ENCODE peak calls at places on chromosomes 4 and X, in eight cellular contexts. One of them, this sample, is unnamed.

GRCh38 chrX:115679460-115679859 is 118.5 kb downstream of the PLS3 start:
- DNase-seq in mammary epithelial cell: peak; percentile 6
- DNase-seq in body of pancreas: no peak
- DNase-seq in lower leg skin: no peak
- DNase-seq in brain microvascular endothelial cell: peak; percentile 6
- DNase-seq in dorsolateral prefrontal cortex: no peak
- DNase-seq in OCI-LY7: no peak
- DNase-seq in cardiac muscle cell: peak; percentile 50
- DNase-seq in this sample: no peak

GRCh38 chr4:100631281-100631968 is 113.6 kb upstream of the EMCN start:
- DNase-seq in brain microvascular endothelial cell: no peak
- DNase-seq in lower leg skin: no peak
- DNase-seq in OCI-LY7: no peak
- DNase-seq in mammary epithelial cell: peak; percentile 6
- DNase-seq in cardiac muscle cell: no peak
- DNase-seq in body of pancreas: no peak
- DNase-seq in dorsolateral prefrontal cortex: no peak
- DNase-seq in this sample: no peak

GRCh38 chr4:6198768-6199343 is 1.5 kb downstream of the JAKMIP1 start:
- DNase-seq in brain microvascular endothelial cell: no peak
- DNase-seq in dorsolateral prefrontal cortex: no peak
- DNase-seq in cardiac muscle cell: peak; percentile 25
- DNase-seq in lower leg skin: peak; percentile 69
- DNase-seq in OCI-LY7: no peak
- DNase-seq in mammary epithelial cell: peak; percentile 5
- DNase-seq in body of pancreas: no peak
- DNase-seq in this sample: no peak

GRCh38 chrX:10570601-10571000 is 49.8 kb downstream of the MID1 start:
- DNase-seq in body of pancreas: no peak
- DNase-seq in lower leg skin: no peak
- DNase-seq in cardiac muscle cell: peak; percentile 37
- DNase-seq in dorsolateral prefrontal cortex: no peak
- DNase-seq in OCI-LY7: no peak
- DNase-seq in brain microvascular endothelial cell: no peak
- DNase-seq in mammary epithelial cell: no peak
- DNase-seq in this sample: no peak

GRCh38 chrX:70432936-70433847 is 10.1 kb downstream of the GDPD2 start:
- DNase-seq in lower leg skin: peak; percentile 54
- DNase-seq in body of pancreas: no peak
- DNase-seq in OCI-LY7: no peak
- DNase-seq in cardiac muscle cell: no peak
- DNase-seq in mammary epithelial cell: no peak
- DNase-seq in brain microvascular endothelial cell: no peak
- DNase-seq in dorsolateral prefrontal cortex: no peak
- DNase-seq in this sample: no peak

GRCh38 chr4:19776929-19777328 is 474.8 kb upstream of the SLIT2 start:
- DNase-seq in mammary epithelial cell: no peak
- DNase-seq in brain microvascular endothelial cell: no peak
- DNase-seq in OCI-LY7: no peak
- DNase-seq in lower leg skin: no peak
- DNase-seq in cardiac muscle cell: peak; percentile 37
- DNase-seq in dorsolateral prefrontal cortex: no peak
- DNase-seq in body of pancreas: no peak
- DNase-seq in this sample: no peak

GRCh38 chrX:120517936-120518335 is 42.8 kb downstream of the CUL4B start:
- DNase-seq in dorsolateral prefrontal cortex: no peak
- DNase-seq in brain microvascular endothelial cell: peak; percentile 52
- DNase-seq in mammary epithelial cell: peak; percentile 59
- DNase-seq in OCI-LY7: no peak
- DNase-seq in body of pancreas: no peak
- DNase-seq in lower leg skin: no peak
- DNase-seq in cardiac muscle cell: peak; percentile 52
- DNase-seq in this sample: peak; percentile 49

GRCh38 chrX:19440713-19441112 is 74.6 kb downstream of the MAP3K15 start:
- DNase-seq in lower leg skin: no peak
- DNase-seq in brain microvascular endothelial cell: peak; percentile 58
- DNase-seq in cardiac muscle cell: peak; percentile 82
- DNase-seq in OCI-LY7: no peak
- DNase-seq in body of pancreas: no peak
- DNase-seq in mammary epithelial cell: peak; percentile 49
- DNase-seq in dorsolateral prefrontal cortex: no peak
- DNase-seq in this sample: peak; percentile 0

GRCh38 chr4:1354983-1355275 is 7.9 kb downstream of the UVSSA start:
- DNase-seq in OCI-LY7: no peak
- DNase-seq in cardiac muscle cell: no peak
- DNase-seq in lower leg skin: no peak
- DNase-seq in dorsolateral prefrontal cortex: no peak
- DNase-seq in brain microvascular endothelial cell: no peak
- DNase-seq in mammary epithelial cell: no peak
- DNase-seq in body of pancreas: no peak
- DNase-seq in this sample: no peak

GRCh38 chr4:1357356-1358248 is 10.6 kb downstream of the UVSSA start:
- DNase-seq in OCI-LY7: no peak
- DNase-seq in dorsolateral prefrontal cortex: no peak
- DNase-seq in brain microvascular endothelial cell: no peak
- DNase-seq in body of pancreas: no peak
- DNase-seq in cardiac muscle cell: no peak
- DNase-seq in mammary epithelial cell: no peak
- DNase-seq in lower leg skin: no peak
- DNase-seq in this sample: no peak

GRCh38 chr4:1354136-1354982 is 7.4 kb downstream of the UVSSA start:
- DNase-seq in brain microvascular endothelial cell: no peak
- DNase-seq in dorsolateral prefrontal cortex: no peak
- DNase-seq in cardiac muscle cell: no peak
- DNase-seq in OCI-LY7: no peak
- DNase-seq in mammary epithelial cell: no peak
- DNase-seq in lower leg skin: no peak
- DNase-seq in body of pancreas: no peak
- DNase-seq in this sample: no peak

GRCh38 chr4:1355378-1355777 is 8.4 kb downstream of the UVSSA start:
- DNase-seq in body of pancreas: no peak
- DNase-seq in lower leg skin: no peak
- DNase-seq in mammary epithelial cell: no peak
- DNase-seq in cardiac muscle cell: no peak
- DNase-seq in OCI-LY7: no peak
- DNase-seq in brain microvascular endothelial cell: no peak
- DNase-seq in dorsolateral prefrontal cortex: no peak
- DNase-seq in this sample: no peak

DNA sequence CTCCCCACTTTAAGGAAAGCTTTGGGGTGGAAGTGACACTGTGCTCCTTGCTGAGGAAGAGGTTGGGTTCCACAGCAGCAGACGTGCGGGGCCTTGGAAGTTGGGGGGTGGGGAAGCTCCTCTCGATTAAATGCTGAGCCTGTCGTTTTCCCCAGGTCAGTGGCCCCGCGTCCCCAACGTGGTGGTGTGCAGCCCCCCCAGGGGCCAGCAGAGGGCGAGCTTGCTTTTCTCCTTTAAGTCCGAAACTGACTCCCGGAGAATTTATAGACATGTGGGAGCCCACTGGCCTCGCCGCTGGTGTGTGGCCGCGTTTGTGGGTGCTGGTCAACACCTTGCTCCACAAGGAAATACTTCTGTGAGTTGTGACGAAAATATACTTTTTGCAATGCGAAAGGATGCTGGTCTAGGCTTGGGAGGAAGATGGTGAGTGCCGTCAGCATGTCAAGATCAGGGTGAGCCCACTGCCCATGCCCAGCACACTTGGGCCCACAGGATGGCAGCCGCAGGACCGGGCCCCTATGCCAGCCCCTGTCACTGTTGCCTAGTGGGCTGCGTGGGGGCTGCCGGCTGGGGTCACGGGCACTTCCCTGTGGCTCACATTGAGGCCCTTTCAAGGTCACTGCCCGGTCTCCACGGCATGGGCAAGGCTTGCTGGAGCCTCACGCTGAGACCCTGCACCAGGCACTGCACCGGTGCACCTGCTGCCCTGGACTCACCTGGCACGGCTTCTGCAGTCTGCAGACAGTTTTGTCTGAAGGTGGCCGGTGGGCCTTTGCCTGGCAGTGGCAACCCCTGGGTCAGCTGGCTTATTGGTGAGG is 9.4 kb downstream of the UVSSA start:
- DNase-seq in dorsolateral prefrontal cortex: peak; percentile 70
- DNase-seq in mammary epithelial cell: peak; percentile 6
- DNase-seq in lower leg skin: no peak
- DNase-seq in OCI-LY7: peak; percentile 41
- DNase-seq in body of pancreas: peak; percentile 60
- DNase-seq in cardiac muscle cell: peak; percentile 67
- DNase-seq in brain microvascular endothelial cell: peak; percentile 41
- DNase-seq in this sample: no peak
- TF ChIP-seq CTCF in dorsolateral prefrontal cortex: peak; percentile 83
- TF ChIP-seq CTCF in mammary epithelial cell: peak; percentile 60
- TF ChIP-seq CTCF in lower leg skin: peak; percentile 39
- TF ChIP-seq CTCF in OCI-LY7: peak; percentile 81
- TF ChIP-seq CTCF in body of pancreas: peak; percentile 67
- TF ChIP-seq CTCF in cardiac muscle cell: peak; percentile 90
- TF ChIP-seq CTCF in brain microvascular endothelial cell: peak; percentile 96
- TF ChIP-seq CTCF in this sample: peak; percentile 87

GRCh38 chrX:21656587-21657317 is 1.4 kb downstream of the KLHL34 start:
- DNase-seq in lower leg skin: no peak
- DNase-seq in brain microvascular endothelial cell: no peak
- DNase-seq in dorsolateral prefrontal cortex: no peak
- DNase-seq in body of pancreas: no peak
- DNase-seq in cardiac muscle cell: no peak
- DNase-seq in OCI-LY7: no peak
- DNase-seq in mammary epithelial cell: no peak
- DNase-seq in this sample: no peak

GRCh38 chrX:21657318-21658151 is 595 bp downstream of the KLHL34 start:
- DNase-seq in lower leg skin: no peak
- DNase-seq in dorsolateral prefrontal cortex: no peak
- DNase-seq in mammary epithelial cell: no peak
- DNase-seq in cardiac muscle cell: no peak
- DNase-seq in brain microvascular endothelial cell: no peak
- DNase-seq in OCI-LY7: no peak
- DNase-seq in body of pancreas: no peak
- DNase-seq in this sample: no peak

GRCh38 chrX:21658152-21658737 is at the start of gene KLHL34:
- DNase-seq in OCI-LY7: no peak
- DNase-seq in brain microvascular endothelial cell: no peak
- DNase-seq in body of pancreas: no peak
- DNase-seq in cardiac muscle cell: no peak
- DNase-seq in dorsolateral prefrontal cortex: no peak
- DNase-seq in lower leg skin: no peak
- DNase-seq in mammary epithelial cell: no peak
- DNase-seq in this sample: no peak

GRCh38 chrX:21659320-21659719 is 1.2 kb upstream of the KLHL34 start:
- DNase-seq in cardiac muscle cell: no peak
- DNase-seq in brain microvascular endothelial cell: no peak
- DNase-seq in OCI-LY7: no peak
- DNase-seq in mammary epithelial cell: no peak
- DNase-seq in dorsolateral prefrontal cortex: no peak
- DNase-seq in lower leg skin: no peak
- DNase-seq in body of pancreas: no peak
- DNase-seq in this sample: no peak

GRCh38 chrX:21658746-21659145 is 616 bp upstream of the KLHL34 start:
- DNase-seq in dorsolateral prefrontal cortex: no peak
- DNase-seq in body of pancreas: no peak
- DNase-seq in OCI-LY7: no peak
- DNase-seq in lower leg skin: no peak
- DNase-seq in cardiac muscle cell: no peak
- DNase-seq in mammary epithelial cell: no peak
- DNase-seq in brain microvascular endothelial cell: no peak
- DNase-seq in this sample: no peak
- H3K4me3 ChIP-seq in dorsolateral prefrontal cortex: peak overlapping the region; percentile 35
- H3K4me3 ChIP-seq in body of pancreas: no peak overlapping the region
- H3K4me3 ChIP-seq in OCI-LY7: no peak overlapping the region
- H3K4me3 ChIP-seq in lower leg skin: no peak overlapping the region
- H3K4me3 ChIP-seq in cardiac muscle cell: peak overlapping the region; percentile 14
- H3K4me3 ChIP-seq in mammary epithelial cell: no peak overlapping the region
- H3K4me3 ChIP-seq in brain microvascular endothelial cell: peak overlapping the region; percentile 30
- H3K4me3 ChIP-seq in this sample: peak overlapping the region; percentile 23

GRCh38 chrX:49075347-49075746 is 1.5 kb upstream of the PRAF2 start:
- DNase-seq in body of pancreas: no peak
- DNase-seq in brain microvascular endothelial cell: no peak
- DNase-seq in OCI-LY7: no peak
- DNase-seq in lower leg skin: no peak
- DNase-seq in cardiac muscle cell: no peak
- DNase-seq in dorsolateral prefrontal cortex: no peak
- DNase-seq in mammary epithelial cell: no peak
- DNase-seq in this sample: no peak

GRCh38 chrX:49072712-49073095 is 1.1 kb downstream of the PRAF2 start:
- DNase-seq in dorsolateral prefrontal cortex: no peak
- DNase-seq in mammary epithelial cell: no peak
- DNase-seq in brain microvascular endothelial cell: no peak
- DNase-seq in lower leg skin: no peak
- DNase-seq in cardiac muscle cell: no peak
- DNase-seq in OCI-LY7: no peak
- DNase-seq in body of pancreas: no peak
- DNase-seq in this sample: no peak

GRCh38 chrX:49071877-49072711 is 1.7 kb downstream of the PRAF2 start:
- DNase-seq in cardiac muscle cell: peak; percentile 91
- DNase-seq in dorsolateral prefrontal cortex: peak; percentile 51
- DNase-seq in brain microvascular endothelial cell: peak; percentile 57
- DNase-seq in body of pancreas: peak; percentile 64
- DNase-seq in mammary epithelial cell: no peak
- DNase-seq in OCI-LY7: no peak
- DNase-seq in lower leg skin: no peak
- DNase-seq in this sample: no peak

GRCh38 chrX:49070988-49071387 is 2.8 kb downstream of the PRAF2 start:
- DNase-seq in brain microvascular endothelial cell: no peak
- DNase-seq in mammary epithelial cell: no peak
- DNase-seq in OCI-LY7: no peak
- DNase-seq in dorsolateral prefrontal cortex: no peak
- DNase-seq in lower leg skin: no peak
- DNase-seq in cardiac muscle cell: no peak
- DNase-seq in body of pancreas: no peak
- DNase-seq in this sample: no peak

DNA sequence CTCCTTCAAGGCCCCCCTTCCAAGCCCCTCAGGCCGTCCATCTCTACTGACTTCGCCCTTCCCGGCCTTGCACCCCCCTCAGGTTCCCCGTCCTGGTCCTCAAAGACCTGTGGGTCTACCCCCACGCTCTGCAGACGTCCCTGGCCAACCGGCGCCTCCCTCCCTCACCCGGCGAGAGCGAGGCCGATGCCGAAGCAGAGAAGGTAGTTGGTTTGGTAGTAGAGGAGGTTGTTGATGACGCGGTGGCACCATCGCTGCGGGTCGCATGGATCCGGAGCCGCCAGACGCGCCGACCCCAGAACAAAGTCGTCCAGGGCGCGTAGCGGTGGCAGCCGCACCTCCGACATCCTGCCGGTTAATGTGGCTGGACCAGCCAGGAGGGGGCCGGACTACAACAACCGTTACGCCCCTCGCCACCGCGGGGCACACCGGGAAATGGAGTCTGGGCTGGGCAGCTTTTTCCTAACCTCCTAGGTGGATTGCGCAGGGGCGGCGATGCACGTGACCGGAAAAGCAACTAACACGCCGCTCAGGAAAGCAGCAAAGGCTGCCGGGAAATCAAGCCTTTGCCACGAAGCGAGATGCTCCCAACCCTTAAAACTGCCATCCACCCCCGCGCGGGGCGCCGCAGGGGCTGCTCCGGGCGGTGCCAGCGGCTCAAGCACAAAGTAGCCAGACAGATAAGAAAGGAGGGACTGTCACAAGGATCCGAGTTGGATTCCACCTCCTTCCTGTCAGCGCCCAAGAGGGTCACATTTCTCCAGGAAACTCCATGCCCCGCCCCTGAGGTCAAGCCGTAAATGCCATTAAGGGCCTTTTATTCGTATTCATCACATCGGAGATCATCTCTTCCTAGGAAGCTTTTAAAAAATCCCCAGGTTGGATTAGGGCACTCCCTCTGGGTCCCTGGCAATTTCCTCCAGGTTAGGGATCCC is at the start of gene PRAF2:
- DNase-seq in OCI-LY7: peak; percentile 89
- DNase-seq in brain microvascular endothelial cell: peak; percentile 87
- DNase-seq in lower leg skin: peak; percentile 97
- DNase-seq in mammary epithelial cell: peak; percentile 83
- DNase-seq in cardiac muscle cell: peak; percentile 93
- DNase-seq in body of pancreas: peak; percentile 90
- DNase-seq in dorsolateral prefrontal cortex: peak; percentile 93
- DNase-seq in this sample: peak; percentile 42
- TF ChIP-seq CTCF in OCI-LY7: no peak
- TF ChIP-seq CTCF in brain microvascular endothelial cell: no peak
- TF ChIP-seq CTCF in lower leg skin: no peak
- TF ChIP-seq CTCF in mammary epithelial cell: no peak
- TF ChIP-seq CTCF in cardiac muscle cell: no peak
- TF ChIP-seq CTCF in body of pancreas: no peak
- TF ChIP-seq CTCF in dorsolateral prefrontal cortex: peak; percentile 43
- TF ChIP-seq CTCF in this sample: no peak

GRCh38 chrX:130159776-130160175 is 5.9 kb downstream of the AIFM1 start:
- DNase-seq in brain microvascular endothelial cell: no peak
- DNase-seq in body of pancreas: no peak
- DNase-seq in dorsolateral prefrontal cortex: no peak
- DNase-seq in cardiac muscle cell: no peak
- DNase-seq in mammary epithelial cell: no peak
- DNase-seq in lower leg skin: no peak
- DNase-seq in OCI-LY7: no peak
- DNase-seq in this sample: no peak
- H3K4me3 ChIP-seq in brain microvascular endothelial cell: no peak overlapping the region
- H3K4me3 ChIP-seq in body of pancreas: no peak overlapping the region
- H3K4me3 ChIP-seq in dorsolateral prefrontal cortex: no peak overlapping the region
- H3K4me3 ChIP-seq in cardiac muscle cell: no peak overlapping the region
- H3K4me3 ChIP-seq in mammary epithelial cell: no peak overlapping the region
- H3K4me3 ChIP-seq in lower leg skin: no peak overlapping the region
- H3K4me3 ChIP-seq in OCI-LY7: no peak overlapping the region
- H3K4me3 ChIP-seq in this sample: no peak overlapping the region